ENCODE peak calls at places on chromosomes 16 and 17, in eight cellular contexts. One of them, this sample, is unnamed.

GRCh38 chr16:1530883-1531637 is 2.4 kb upstream of the TMEM204 start:
- DNase-seq in cardiac muscle cell: no peak
- DNase-seq in right cardiac atrium: peak; percentile 92
- DNase-seq in CD4-positive, CD25-positive, alpha-beta regulatory T cell: no peak
- DNase-seq in ascending aorta: peak; percentile 80
- DNase-seq in CD8-positive, alpha-beta memory T cell: no peak
- DNase-seq in PC-9: no peak
- DNase-seq in GM23248: peak; percentile 91
- DNase-seq in this sample: no peak

GRCh38 chr16:74766729-74767128 is 7.9 kb downstream of the FA2H start:
- DNase-seq in CD4-positive, CD25-positive, alpha-beta regulatory T cell: no peak
- DNase-seq in PC-9: no peak
- DNase-seq in CD8-positive, alpha-beta memory T cell: no peak
- DNase-seq in cardiac muscle cell: no peak
- DNase-seq in GM23248: no peak
- DNase-seq in ascending aorta: no peak
- DNase-seq in right cardiac atrium: no peak
- DNase-seq in this sample: no peak

GRCh38 chr17:550041-550398 is 164.6 kb downstream of the VPS53 start:
- DNase-seq in right cardiac atrium: no peak
- DNase-seq in PC-9: no peak
- DNase-seq in ascending aorta: no peak
- DNase-seq in cardiac muscle cell: no peak
- DNase-seq in GM23248: peak; percentile 80
- DNase-seq in CD4-positive, CD25-positive, alpha-beta regulatory T cell: no peak
- DNase-seq in CD8-positive, alpha-beta memory T cell: no peak
- DNase-seq in this sample: no peak

GRCh38 chr16:52404546-52404945 is 142.4 kb downstream of the TOX3 start:
- DNase-seq in PC-9: no peak
- DNase-seq in right cardiac atrium: no peak
- DNase-seq in GM23248: no peak
- DNase-seq in ascending aorta: no peak
- DNase-seq in CD8-positive, alpha-beta memory T cell: no peak
- DNase-seq in cardiac muscle cell: no peak
- DNase-seq in CD4-positive, CD25-positive, alpha-beta regulatory T cell: no peak
- DNase-seq in this sample: no peak

GRCh38 chr16:76780556-76780955 is 410.4 kb upstream of the MON1B start:
- DNase-seq in CD4-positive, CD25-positive, alpha-beta regulatory T cell: no peak
- DNase-seq in right cardiac atrium: no peak
- DNase-seq in CD8-positive, alpha-beta memory T cell: no peak
- DNase-seq in GM23248: no peak
- DNase-seq in cardiac muscle cell: no peak
- DNase-seq in ascending aorta: no peak
- DNase-seq in PC-9: no peak
- DNase-seq in this sample: no peak

GRCh38 chr17:70158180-70158579 is 11.2 kb upstream of the KCNJ2 start:
- DNase-seq in right cardiac atrium: no peak
- DNase-seq in PC-9: no peak
- DNase-seq in ascending aorta: no peak
- DNase-seq in cardiac muscle cell: no peak
- DNase-seq in CD4-positive, CD25-positive, alpha-beta regulatory T cell: no peak
- DNase-seq in CD8-positive, alpha-beta memory T cell: no peak
- DNase-seq in GM23248: no peak
- DNase-seq in this sample: no peak

GRCh38 chr17:79047923-79048825 is 24.2 kb downstream of the C1QTNF1 start:
- DNase-seq in PC-9: no peak
- DNase-seq in right cardiac atrium: peak; percentile 70
- DNase-seq in CD8-positive, alpha-beta memory T cell: no peak
- DNase-seq in cardiac muscle cell: no peak
- DNase-seq in ascending aorta: no peak
- DNase-seq in CD4-positive, CD25-positive, alpha-beta regulatory T cell: no peak
- DNase-seq in GM23248: no peak
- DNase-seq in this sample: no peak

GRCh38 chr16:81928975-81929374 is 82.3 kb downstream of the SDR42E1 start:
- DNase-seq in PC-9: no peak
- DNase-seq in right cardiac atrium: no peak
- DNase-seq in CD8-positive, alpha-beta memory T cell: no peak
- DNase-seq in GM23248: no peak
- DNase-seq in CD4-positive, CD25-positive, alpha-beta regulatory T cell: no peak
- DNase-seq in ascending aorta: no peak
- DNase-seq in cardiac muscle cell: no peak
- DNase-seq in this sample: no peak

GRCh38 chr17:55763856-55764255 is 13.0 kb downstream of the PCTP start:
- DNase-seq in right cardiac atrium: no peak
- DNase-seq in CD4-positive, CD25-positive, alpha-beta regulatory T cell: no peak
- DNase-seq in PC-9: no peak
- DNase-seq in cardiac muscle cell: no peak
- DNase-seq in ascending aorta: no peak
- DNase-seq in CD8-positive, alpha-beta memory T cell: no peak
- DNase-seq in GM23248: no peak
- DNase-seq in this sample: no peak

GRCh38 chr17:80106751-80107150 is 5.4 kb downstream of the GAA start:
- DNase-seq in cardiac muscle cell: no peak
- DNase-seq in ascending aorta: no peak
- DNase-seq in PC-9: no peak
- DNase-seq in GM23248: no peak
- DNase-seq in CD4-positive, CD25-positive, alpha-beta regulatory T cell: no peak
- DNase-seq in CD8-positive, alpha-beta memory T cell: no peak
- DNase-seq in right cardiac atrium: no peak
- DNase-seq in this sample: no peak

GRCh38 chr16:50501986-50502615 is 46.1 kb upstream of the NKD1 start:
- DNase-seq in PC-9: no peak
- DNase-seq in CD8-positive, alpha-beta memory T cell: no peak
- DNase-seq in ascending aorta: no peak
- DNase-seq in CD4-positive, CD25-positive, alpha-beta regulatory T cell: no peak
- DNase-seq in cardiac muscle cell: no peak
- DNase-seq in GM23248: no peak
- DNase-seq in right cardiac atrium: no peak
- DNase-seq in this sample: no peak

GRCh38 chr16:69848635-69849545 is 86.8 kb downstream of the WWP2 start:
- DNase-seq in ascending aorta: peak; percentile 97
- DNase-seq in GM23248: peak; percentile 97
- DNase-seq in PC-9: no peak
- DNase-seq in CD4-positive, CD25-positive, alpha-beta regulatory T cell: no peak
- DNase-seq in CD8-positive, alpha-beta memory T cell: no peak
- DNase-seq in right cardiac atrium: peak; percentile 94
- DNase-seq in cardiac muscle cell: peak; percentile 74
- DNase-seq in this sample: no peak

GRCh38 chr17:56587298-56587697 is 6.2 kb upstream of the NOG start:
- DNase-seq in cardiac muscle cell: no peak
- DNase-seq in GM23248: no peak
- DNase-seq in ascending aorta: no peak
- DNase-seq in CD8-positive, alpha-beta memory T cell: no peak
- DNase-seq in PC-9: no peak
- DNase-seq in CD4-positive, CD25-positive, alpha-beta regulatory T cell: no peak
- DNase-seq in right cardiac atrium: no peak
- DNase-seq in this sample: no peak

GRCh38 chr17:67132366-67132765 is 88.0 kb downstream of the CACNG1 start:
- DNase-seq in CD4-positive, CD25-positive, alpha-beta regulatory T cell: no peak
- DNase-seq in cardiac muscle cell: no peak
- DNase-seq in PC-9: no peak
- DNase-seq in GM23248: no peak
- DNase-seq in right cardiac atrium: no peak
- DNase-seq in CD8-positive, alpha-beta memory T cell: no peak
- DNase-seq in ascending aorta: no peak
- DNase-seq in this sample: no peak

GRCh38 chr16:3508736-3509135 is 7.9 kb downstream of the CLUAP1 start:
- DNase-seq in ascending aorta: no peak
- DNase-seq in PC-9: no peak
- DNase-seq in cardiac muscle cell: no peak
- DNase-seq in CD4-positive, CD25-positive, alpha-beta regulatory T cell: no peak
- DNase-seq in CD8-positive, alpha-beta memory T cell: peak; percentile 10
- DNase-seq in GM23248: no peak
- DNase-seq in right cardiac atrium: no peak
- DNase-seq in this sample: no peak

GRCh38 chr17:70108166-70108565 is 33.1 kb downstream of the KCNJ16 start:
- DNase-seq in PC-9: no peak
- DNase-seq in right cardiac atrium: no peak
- DNase-seq in cardiac muscle cell: no peak
- DNase-seq in GM23248: no peak
- DNase-seq in ascending aorta: no peak
- DNase-seq in CD4-positive, CD25-positive, alpha-beta regulatory T cell: no peak
- DNase-seq in CD8-positive, alpha-beta memory T cell: no peak
- DNase-seq in this sample: no peak

GRCh38 chr16:17364319-17365210 is 106.2 kb downstream of the XYLT1 start:
- DNase-seq in ascending aorta: no peak
- DNase-seq in CD4-positive, CD25-positive, alpha-beta regulatory T cell: peak; percentile 88
- DNase-seq in cardiac muscle cell: no peak
- DNase-seq in right cardiac atrium: no peak
- DNase-seq in PC-9: no peak
- DNase-seq in GM23248: peak; percentile 96
- DNase-seq in CD8-positive, alpha-beta memory T cell: peak; percentile 79
- DNase-seq in this sample: no peak

GRCh38 chr17:81132770-81133723 is 32.3 kb upstream of the PVALEF start:
- DNase-seq in GM23248: no peak
- DNase-seq in CD4-positive, CD25-positive, alpha-beta regulatory T cell: no peak
- DNase-seq in cardiac muscle cell: no peak
- DNase-seq in right cardiac atrium: no peak
- DNase-seq in ascending aorta: no peak
- DNase-seq in PC-9: peak; percentile 33
- DNase-seq in CD8-positive, alpha-beta memory T cell: no peak
- DNase-seq in this sample: no peak
- H3K27ac ChIP-seq in GM23248: no peak overlapping the region
- H3K27ac ChIP-seq in CD4-positive, CD25-positive, alpha-beta regulatory T cell: no peak overlapping the region
- H3K27ac ChIP-seq in cardiac muscle cell: no peak overlapping the region
- H3K27ac ChIP-seq in right cardiac atrium: no peak overlapping the region
- H3K27ac ChIP-seq in ascending aorta: no peak overlapping the region
- H3K27ac ChIP-seq in PC-9: no peak overlapping the region
- H3K27ac ChIP-seq in CD8-positive, alpha-beta memory T cell: no peak overlapping the region
- H3K27ac ChIP-seq in this sample: no peak overlapping the region

DNA sequence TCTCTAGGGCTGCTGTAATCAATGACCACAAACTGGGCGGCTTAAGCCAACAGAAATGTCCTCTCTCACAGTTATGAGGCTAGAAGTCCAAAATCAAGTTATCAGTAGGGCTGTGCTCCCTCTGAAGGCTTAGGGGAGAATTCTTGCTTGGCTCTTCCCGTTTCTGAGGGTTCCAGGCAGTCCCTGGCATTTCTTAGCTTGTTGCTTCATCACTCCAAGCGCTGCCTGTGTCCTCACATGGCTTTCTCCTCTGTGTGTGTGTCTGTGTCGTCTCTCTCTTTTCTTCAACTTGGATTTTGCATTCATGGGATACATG is 13.7 kb upstream of the CDC42EP4 start:
- DNase-seq in CD4-positive, CD25-positive, alpha-beta regulatory T cell: no peak
- DNase-seq in cardiac muscle cell: no peak
- DNase-seq in CD8-positive, alpha-beta memory T cell: no peak
- DNase-seq in right cardiac atrium: peak; percentile 71
- DNase-seq in GM23248: peak; percentile 90
- DNase-seq in ascending aorta: no peak
- DNase-seq in PC-9: peak; percentile 32
- DNase-seq in this sample: no peak
- H3K4me1 ChIP-seq in CD4-positive, CD25-positive, alpha-beta regulatory T cell: no peaks in the 10 kb centered on the region
- H3K4me1 ChIP-seq in cardiac muscle cell: peaks cover 14% of the 10 kb centered on the region
- H3K4me1 ChIP-seq in CD8-positive, alpha-beta memory T cell: no peaks in the 10 kb centered on the region
- H3K4me1 ChIP-seq in right cardiac atrium: peaks cover 2% of the 10 kb centered on the region
- H3K4me1 ChIP-seq in GM23248: peaks cover 26% of the 10 kb centered on the region
- H3K4me1 ChIP-seq in ascending aorta: no peaks in the 10 kb centered on the region
- H3K4me1 ChIP-seq in PC-9: no peaks in the 10 kb centered on the region
- H3K4me1 ChIP-seq in this sample: peaks cover 8% of the 10 kb centered on the region

GRCh38 chr17:59623151-59623550 is 3.5 kb downstream of the CLTC start:
- DNase-seq in ascending aorta: no peak
- DNase-seq in PC-9: no peak
- DNase-seq in CD4-positive, CD25-positive, alpha-beta regulatory T cell: no peak
- DNase-seq in cardiac muscle cell: no peak
- DNase-seq in CD8-positive, alpha-beta memory T cell: no peak
- DNase-seq in GM23248: peak; percentile 37
- DNase-seq in right cardiac atrium: no peak
- DNase-seq in this sample: no peak

GRCh38 chr17:59620518-59621259 is 994 bp downstream of the CLTC start:
- DNase-seq in GM23248: peak; percentile 68
- DNase-seq in CD4-positive, CD25-positive, alpha-beta regulatory T cell: peak; percentile 22
- DNase-seq in cardiac muscle cell: peak; percentile 57
- DNase-seq in PC-9: no peak
- DNase-seq in ascending aorta: peak; percentile 75
- DNase-seq in right cardiac atrium: peak; percentile 64
- DNase-seq in CD8-positive, alpha-beta memory T cell: peak; percentile 69
- DNase-seq in this sample: no peak

GRCh38 chr17:59620064-59620359 is 317 bp downstream of the CLTC start:
- DNase-seq in right cardiac atrium: no peak
- DNase-seq in CD8-positive, alpha-beta memory T cell: no peak
- DNase-seq in cardiac muscle cell: no peak
- DNase-seq in PC-9: no peak
- DNase-seq in ascending aorta: no peak
- DNase-seq in GM23248: no peak
- DNase-seq in CD4-positive, CD25-positive, alpha-beta regulatory T cell: no peak
- DNase-seq in this sample: no peak

GRCh38 chr17:59619313-59620063 is at the start of gene CLTC:
- DNase-seq in cardiac muscle cell: peak; percentile 95
- DNase-seq in CD4-positive, CD25-positive, alpha-beta regulatory T cell: peak; percentile 97
- DNase-seq in right cardiac atrium: peak; percentile 97
- DNase-seq in CD8-positive, alpha-beta memory T cell: peak; percentile 94
- DNase-seq in ascending aorta: peak; percentile 96
- DNase-seq in PC-9: peak; percentile 89
- DNase-seq in GM23248: peak; percentile 99
- DNase-seq in this sample: peak; percentile 76

GRCh38 chr17:59621771-59622170 is 2.1 kb downstream of the CLTC start:
- DNase-seq in ascending aorta: no peak
- DNase-seq in cardiac muscle cell: no peak
- DNase-seq in right cardiac atrium: no peak
- DNase-seq in CD4-positive, CD25-positive, alpha-beta regulatory T cell: no peak
- DNase-seq in CD8-positive, alpha-beta memory T cell: no peak
- DNase-seq in PC-9: no peak
- DNase-seq in GM23248: peak; percentile 48
- DNase-seq in this sample: no peak
- H3K27ac ChIP-seq in ascending aorta: no peak overlapping the region
- H3K27ac ChIP-seq in cardiac muscle cell: peak overlapping the region; percentile 99
- H3K27ac ChIP-seq in right cardiac atrium: no peak overlapping the region
- H3K27ac ChIP-seq in CD4-positive, CD25-positive, alpha-beta regulatory T cell: peak overlapping the region; percentile 98
- H3K27ac ChIP-seq in CD8-positive, alpha-beta memory T cell: peak overlapping the region; percentile 10
- H3K27ac ChIP-seq in PC-9: no peak overlapping the region
- H3K27ac ChIP-seq in GM23248: peak overlapping the region; percentile 20
- H3K27ac ChIP-seq in this sample: no peak overlapping the region

GRCh38 chr17:45227631-45228120 is 6.0 kb downstream of the FMNL1 start:
- DNase-seq in ascending aorta: no peak
- DNase-seq in cardiac muscle cell: no peak
- DNase-seq in PC-9: no peak
- DNase-seq in CD4-positive, CD25-positive, alpha-beta regulatory T cell: no peak
- DNase-seq in CD8-positive, alpha-beta memory T cell: peak; percentile 45
- DNase-seq in GM23248: no peak
- DNase-seq in right cardiac atrium: peak; percentile 45
- DNase-seq in this sample: no peak
- H3K4me1 ChIP-seq in ascending aorta: no peaks in the 10 kb centered on the region
- H3K4me1 ChIP-seq in cardiac muscle cell: peaks cover 8% of the 10 kb centered on the region
- H3K4me1 ChIP-seq in PC-9: peaks cover 55% of the 10 kb centered on the region
- H3K4me1 ChIP-seq in CD4-positive, CD25-positive, alpha-beta regulatory T cell: peaks cover 95% of the 10 kb centered on the region
- H3K4me1 ChIP-seq in CD8-positive, alpha-beta memory T cell: peaks cover 75% of the 10 kb centered on the region
- H3K4me1 ChIP-seq in GM23248: peaks cover 44% of the 10 kb centered on the region
- H3K4me1 ChIP-seq in right cardiac atrium: peaks cover 7% of the 10 kb centered on the region
- H3K4me1 ChIP-seq in this sample: peaks cover 9% of the 10 kb centered on the region

GRCh38 chr17:15494821-15495220 is 27.4 kb upstream of the CDRT4 start:
- DNase-seq in PC-9: no peak
- DNase-seq in GM23248: no peak
- DNase-seq in CD4-positive, CD25-positive, alpha-beta regulatory T cell: no peak
- DNase-seq in right cardiac atrium: no peak
- DNase-seq in CD8-positive, alpha-beta memory T cell: no peak
- DNase-seq in cardiac muscle cell: no peak
- DNase-seq in ascending aorta: no peak
- DNase-seq in this sample: no peak
- H3K27ac ChIP-seq in PC-9: no peak overlapping the region
- H3K27ac ChIP-seq in GM23248: no peak overlapping the region
- H3K27ac ChIP-seq in CD4-positive, CD25-positive, alpha-beta regulatory T cell: no peak overlapping the region
- H3K27ac ChIP-seq in right cardiac atrium: no peak overlapping the region
- H3K27ac ChIP-seq in CD8-positive, alpha-beta memory T cell: no peak overlapping the region
- H3K27ac ChIP-seq in cardiac muscle cell: no peak overlapping the region
- H3K27ac ChIP-seq in ascending aorta: no peak overlapping the region
- H3K27ac ChIP-seq in this sample: no peak overlapping the region

GRCh38 chr17:58238147-58238634 is at the start of gene LPO:
- DNase-seq in ascending aorta: no peak
- DNase-seq in PC-9: no peak
- DNase-seq in CD8-positive, alpha-beta memory T cell: no peak
- DNase-seq in CD4-positive, CD25-positive, alpha-beta regulatory T cell: no peak
- DNase-seq in right cardiac atrium: no peak
- DNase-seq in cardiac muscle cell: no peak
- DNase-seq in GM23248: no peak
- DNase-seq in this sample: no peak
- H3K4me1 ChIP-seq in ascending aorta: no peaks in the 10 kb centered on the region
- H3K4me1 ChIP-seq in PC-9: no peaks in the 10 kb centered on the region
- H3K4me1 ChIP-seq in CD8-positive, alpha-beta memory T cell: no peaks in the 10 kb centered on the region
- H3K4me1 ChIP-seq in CD4-positive, CD25-positive, alpha-beta regulatory T cell: no peaks in the 10 kb centered on the region
- H3K4me1 ChIP-seq in right cardiac atrium: no peaks in the 10 kb centered on the region
- H3K4me1 ChIP-seq in cardiac muscle cell: no peaks in the 10 kb centered on the region
- H3K4me1 ChIP-seq in GM23248: peaks cover 1% of the 10 kb centered on the region
- H3K4me1 ChIP-seq in this sample: no peaks in the 10 kb centered on the region

This sample was measured in iPS DF 6.9.